ENCODE peak calls at places on chromosome 1, in nine cellular contexts. R is stimulated activated CD4-positive, alpha-beta T cell treated with anti-CD3 and anti-CD28 coated beads, Interleukin-15, amount 100 ng/mL, for 24 hours; Q is NCI-H524; L is hypothalamus; O is T-cell; B is NCI-H2107; S is left ventricle myocardium superior; X is Caki2; V is mucosa of gallbladder. Y is an unnamed sample.

GRCh38 chr1:27007909-27008582 is 4.6 kb downstream of the TENT5B start:
- DNase-seq in Q (no peak), S (no peak), X (no peak), V (peak), O (no peak), L (no peak), B (no peak), R (no peak), Y (no peak)

GRCh38 chr1:7279753-7280150 is 491.3 kb upstream of the VAMP3 start:
- DNase-seq in S (no peak), Q (no peak), X (no peak), L (no peak), B (no peak), O (no peak), R (no peak), V (peak), Y (no peak)

GRCh38 chr1:245673920-245674414 is 519.2 kb downstream of the KIF26B start:
- DNase-seq in B (no peak), Q (no peak), X (no peak), S (no peak), L (no peak), V (no peak), O (no peak), R (no peak), Y (no peak)

GRCh38 chr1:40532844-40533424 is 1.5 kb downstream of the ZNF684 start:
- DNase-seq in R (peak), X (peak), B (no peak), S (no peak), Q (peak), V (no peak), O (no peak), L (no peak), Y (no peak)

GRCh38 chr1:22976461-22977243 is 4.0 kb upstream of the LACTBL1 start:
- DNase-seq in X (peak), O (no peak), B (peak), V (peak), Q (peak), R (peak), L (peak), S (peak), Y (peak)

GRCh38 chr1:172894345-172895049 is 156.2 kb downstream of the TNFSF18 start:
- DNase-seq in L (no peak), V (no peak), O (no peak), B (no peak), X (no peak), S (no peak), R (peak), Q (no peak), Y (no peak)

GRCh38 chr1:31607360-31607759 is 10.1 kb upstream of the HCRTR1 start:
- DNase-seq in S (no peak), R (no peak), X (no peak), O (no peak), V (no peak), L (no peak), B (no peak), Q (no peak), Y (no peak)

GRCh38 chr1:236150291-236150940 is 8.1 kb downstream of the GPR137B start:
- DNase-seq in S (no peak), R (no peak), B (no peak), L (no peak), Q (no peak), X (no peak), O (no peak), V (no peak), Y (no peak)

Y was measured in NCI-H187 treated with DMSO at 0.1 percent for 48 hours.